ENCODE peak calls at places on chromosomes 2 and 18, in four cellular contexts. One of them, this sample, is unnamed.

GRCh38 chr18:47550611-47551010 is 299.2 kb upstream of the SKOR2 start:
- DNase-seq in GM12878: no peak
- DNase-seq in K562: no peak
- DNase-seq in HepG2: no peak
- DNase-seq in this sample: no peak

GRCh38 chr18:12821408-12821807 is 62.6 kb downstream of the PTPN2 start:
- DNase-seq in GM12878: no peak
- DNase-seq in HepG2: no peak
- DNase-seq in K562: no peak
- DNase-seq in this sample: no peak

GRCh38 chr2:234178309-234179030 is 128.0 kb downstream of the SPP2 start:
- DNase-seq in GM12878: no peak
- DNase-seq in K562: no peak
- DNase-seq in HepG2: no peak
- DNase-seq in this sample: peak; percentile 16

GRCh38 chr2:102238039-102238756 is 51.4 kb downstream of the IL1RL2 start:
- DNase-seq in K562: no peak
- DNase-seq in GM12878: no peak
- DNase-seq in HepG2: no peak
- DNase-seq in this sample: no peak

GRCh38 chr2:50831666-50832065 is 200.3 kb downstream of the NRXN1 start:
- DNase-seq in GM12878: no peak
- DNase-seq in K562: no peak
- DNase-seq in HepG2: no peak
- DNase-seq in this sample: no peak

GRCh38 chr2:196233808-196234501 is 62.6 kb upstream of the STK17B start:
- DNase-seq in K562: no peak
- DNase-seq in GM12878: peak; percentile 60
- DNase-seq in HepG2: no peak
- DNase-seq in this sample: no peak

GRCh38 chr18:7749001-7749391 is 181.9 kb downstream of the PTPRM start:
- DNase-seq in HepG2: no peak
- DNase-seq in GM12878: no peak
- DNase-seq in K562: no peak
- DNase-seq in this sample: no peak

GRCh38 chr2:14702258-14702657 is 69.7 kb downstream of the LRATD1 start:
- DNase-seq in K562: no peak
- DNase-seq in GM12878: no peak
- DNase-seq in HepG2: no peak
- DNase-seq in this sample: no peak

GRCh38 chr2:26812731-26813130 is 26.9 kb downstream of the CENPA start:
- DNase-seq in HepG2: no peak
- DNase-seq in K562: no peak
- DNase-seq in GM12878: no peak
- DNase-seq in this sample: no peak

GRCh38 chr2:64645014-64645418 is 8.7 kb downstream of the SERTAD2 start:
- DNase-seq in GM12878: no peak
- DNase-seq in K562: peak; percentile 59
- DNase-seq in HepG2: peak; percentile 78
- DNase-seq in this sample: peak; percentile 72

GRCh38 chr2:71671203-71671602 is 217.8 kb downstream of the DYSF start:
- DNase-seq in GM12878: no peak
- DNase-seq in K562: no peak
- DNase-seq in HepG2: no peak
- DNase-seq in this sample: no peak

GRCh38 chr2:158967731-158968395 is 577 bp upstream of the TANC1 start:
- DNase-seq in HepG2: no peak
- DNase-seq in K562: no peak
- DNase-seq in GM12878: no peak
- DNase-seq in this sample: peak; percentile 45
- TF ChIP-seq TARDBP in HepG2: no peak
- TF ChIP-seq TARDBP in K562: no peak
- TF ChIP-seq TARDBP in GM12878: no peak
- TF ChIP-seq TARDBP in this sample: no peak

DNA sequence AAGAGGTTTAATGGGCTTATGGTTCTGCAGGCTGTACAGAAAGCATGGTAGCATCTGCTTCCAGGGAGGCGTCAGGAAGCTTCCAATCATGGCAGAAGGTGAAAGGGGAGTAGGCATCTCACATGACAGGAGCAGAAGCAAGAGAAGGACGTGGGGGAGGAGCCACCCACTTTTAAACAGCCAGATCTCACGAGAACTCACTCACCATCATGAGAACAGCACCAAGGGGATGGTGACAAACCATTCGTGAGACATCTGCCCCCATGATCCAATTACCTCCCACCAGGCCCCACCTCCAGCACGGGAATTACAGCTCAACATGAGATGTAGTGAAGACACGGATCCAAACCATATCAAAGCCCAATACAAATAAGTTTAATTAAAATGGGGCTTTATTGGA is 113.8 kb downstream of the ATL2 start:
- DNase-seq in GM12878: no peak
- DNase-seq in K562: no peak
- DNase-seq in HepG2: no peak
- DNase-seq in this sample: no peak
- TF ChIP-seq TARDBP in GM12878: no peak
- TF ChIP-seq TARDBP in K562: no peak
- TF ChIP-seq TARDBP in HepG2: no peak
- TF ChIP-seq TARDBP in this sample: no peak

GRCh38 chr18:76672627-76673026 is 149.7 kb upstream of the ZNF236 start:
- DNase-seq in GM12878: no peak
- DNase-seq in HepG2: no peak
- DNase-seq in K562: no peak
- DNase-seq in this sample: no peak
- TF ChIP-seq TARDBP in GM12878: no peak
- TF ChIP-seq TARDBP in HepG2: no peak
- TF ChIP-seq TARDBP in K562: no peak
- TF ChIP-seq TARDBP in this sample: no peak

DNA sequence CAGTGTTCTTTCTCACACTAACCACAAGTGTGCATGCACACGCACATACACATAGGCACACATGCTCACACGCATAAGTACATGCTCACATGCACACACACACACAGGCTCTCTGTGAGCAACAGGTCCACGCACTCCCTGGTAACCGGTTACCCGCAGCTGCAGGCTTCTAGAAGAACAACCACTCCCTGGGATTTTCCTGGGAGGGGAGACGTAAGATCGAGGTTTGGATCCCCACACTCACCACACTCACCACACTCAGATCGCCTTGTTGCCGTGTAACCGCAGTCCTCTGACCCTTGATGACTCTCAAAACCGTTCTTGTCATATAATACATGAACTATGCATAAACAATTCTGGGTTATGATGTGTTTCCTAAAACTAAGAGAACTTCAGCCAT is 42.2 kb downstream of the TTC32 start:
- DNase-seq in GM12878: no peak
- DNase-seq in K562: no peak
- DNase-seq in HepG2: no peak
- DNase-seq in this sample: no peak
- TF ChIP-seq TARDBP in GM12878: no peak
- TF ChIP-seq TARDBP in K562: no peak
- TF ChIP-seq TARDBP in HepG2: no peak
- TF ChIP-seq TARDBP in this sample: no peak

DNA sequence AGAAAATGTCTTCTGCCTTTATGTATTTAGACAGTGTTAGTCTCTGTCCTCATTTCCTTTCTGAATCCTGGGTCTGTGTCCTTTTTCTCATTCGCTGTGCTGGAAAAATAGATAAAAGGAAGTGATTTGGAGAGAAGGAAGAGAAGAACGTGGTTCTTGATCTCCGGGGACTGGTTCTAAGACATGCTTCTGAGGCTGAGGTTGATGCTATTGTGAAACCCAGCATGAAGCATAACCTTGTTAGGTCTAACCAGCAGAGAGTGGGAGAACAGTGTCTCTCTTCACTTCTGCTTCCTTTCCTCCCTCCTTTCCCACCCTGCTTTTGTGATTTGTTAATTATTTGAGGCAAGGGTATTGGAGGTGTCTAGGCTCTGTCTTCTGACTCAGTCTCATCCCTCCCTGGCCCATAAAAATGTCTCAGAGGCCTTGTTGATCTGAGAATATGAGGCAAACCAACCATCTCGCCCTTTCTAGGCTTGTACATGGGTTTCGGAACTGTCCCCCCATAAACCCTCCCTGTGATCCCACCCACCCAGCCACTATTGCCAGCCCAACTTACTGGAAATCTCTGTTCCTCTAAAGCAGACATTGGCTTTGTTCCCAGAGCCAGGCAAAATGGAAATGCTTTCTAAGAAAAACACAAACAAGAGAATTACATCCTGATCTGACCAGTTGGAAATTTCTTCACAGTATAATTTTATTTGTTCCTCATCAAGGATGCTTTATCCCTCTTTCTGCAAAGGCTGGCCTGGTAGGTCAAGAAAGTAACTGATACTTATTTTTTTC is 360.6 kb upstream of the TNP1 start:
- DNase-seq in HepG2: no peak
- DNase-seq in GM12878: no peak
- DNase-seq in K562: no peak
- DNase-seq in this sample: no peak
- TF ChIP-seq TARDBP in HepG2: no peak
- TF ChIP-seq TARDBP in GM12878: no peak
- TF ChIP-seq TARDBP in K562: no peak
- TF ChIP-seq TARDBP in this sample: no peak

DNA sequence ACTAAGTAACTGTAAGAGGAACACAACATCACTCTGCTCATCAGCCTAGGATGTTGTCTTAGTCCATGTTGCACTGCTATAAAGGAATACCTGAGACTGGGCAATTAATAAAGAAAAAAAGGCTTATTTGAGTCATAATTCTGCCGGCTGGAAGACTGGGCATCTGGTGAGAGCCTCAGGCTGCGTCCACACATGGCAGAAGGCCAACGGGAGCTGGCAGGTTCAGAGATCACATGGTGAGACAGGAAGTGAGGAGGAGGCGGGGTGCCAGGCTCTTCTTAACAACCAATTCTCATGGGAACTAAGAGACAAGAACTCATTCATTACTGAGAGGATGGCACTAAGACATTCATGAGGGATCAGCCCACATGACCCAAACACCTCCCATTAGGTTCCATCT is 46.8 kb downstream of the EPG5 start:
- DNase-seq in K562: no peak
- DNase-seq in GM12878: no peak
- DNase-seq in HepG2: no peak
- DNase-seq in this sample: no peak
- TF ChIP-seq TARDBP in K562: no peak
- TF ChIP-seq TARDBP in GM12878: no peak
- TF ChIP-seq TARDBP in HepG2: no peak
- TF ChIP-seq TARDBP in this sample: no peak

GRCh38 chr2:75174519-75174918 is 24.8 kb downstream of the TACR1 start:
- DNase-seq in K562: no peak
- DNase-seq in HepG2: no peak
- DNase-seq in GM12878: no peak
- DNase-seq in this sample: no peak
- TF ChIP-seq TARDBP in K562: no peak
- TF ChIP-seq TARDBP in HepG2: no peak
- TF ChIP-seq TARDBP in GM12878: no peak
- TF ChIP-seq TARDBP in this sample: no peak

This sample was measured in HEK293T.